ENCODE peak calls at places on chromosomes 6 and 20, in four cellular contexts. W is transverse colon, R is A673, S is mesothelial cell of epicardium. V is an unnamed sample.

GRCh38 chr6:154989457-154989856 is 5.7 kb upstream of the TIAM2 start:
- DNase-seq in S (no peak), W (no peak), R (no peak), V (no peak)

GRCh38 chr6:62652692-62653328 is 366.8 kb upstream of the KHDRBS2 start:
- DNase-seq in W (no peak), R (peak), S (no peak), V (no peak)

GRCh38 chr6:143034689-143035334 is 25.9 kb upstream of the AIG1 start:
- DNase-seq in S (no peak), R (no peak), W (peak), V (no peak)

GRCh38 chr6:168037242-168037641 is 39.8 kb downstream of the KIF25 start:
- DNase-seq in W (no peak), S (no peak), R (no peak), V (no peak)

GRCh38 chr6:149335924-149336323 is 18.4 kb downstream of the TAB2 start:
- DNase-seq in S (no peak), W (no peak), R (peak), V (no peak)

GRCh38 chr6:7282097-7282906 is 30.7 kb downstream of the SSR1 start:
- DNase-seq in W (no peak), R (no peak), S (no peak), V (no peak)

GRCh38 chr20:60137657-60138245 is 179.5 kb downstream of the CDH26 start:
- DNase-seq in R (peak), S (no peak), W (peak), V (no peak)

GRCh38 chr20:46739441-46740213 is 30.2 kb downstream of the SLC2A10 start:
- DNase-seq in S (no peak), W (no peak), R (no peak), V (no peak)

GRCh38 chr20:50303573-50304500 is 113.2 kb downstream of the CEBPB start:
- DNase-seq in R (peak), S (peak), W (peak), V (no peak)

GRCh38 chr6:21595951-21596378 is 2.4 kb downstream of the SOX4 start:
- DNase-seq in S (no peak), W (peak), R (no peak), V (no peak)

GRCh38 chr6:157223021-157223430 is 100.3 kb downstream of the TMEM242 start:
- DNase-seq in W (no peak), R (no peak), S (no peak), V (no peak)

GRCh38 chr6:80547827-80548226 is 441.4 kb downstream of the BCKDHB start:
- DNase-seq in W (no peak), S (no peak), R (no peak), V (no peak)

GRCh38 chr20:8756410-8756809 is 312.5 kb upstream of the PLCB4 start:
- DNase-seq in W (no peak), R (peak), S (no peak), V (no peak)

GRCh38 chr20:4949833-4950178 is 51.5 kb downstream of the SLC23A2 start:
- DNase-seq in S (no peak), R (peak), W (no peak), V (no peak)

GRCh38 chr6:96433950-96434349 is 87.7 kb upstream of the UFL1 start:
- DNase-seq in S (no peak), R (no peak), W (no peak), V (no peak)

GRCh38 chr20:22794200-22794599 is 209.8 kb upstream of the FOXA2 start:
- DNase-seq in R (no peak), S (no peak), W (no peak), V (no peak)

GRCh38 chr6:38215225-38215624 is 395.7 kb downstream of the ZFAND3 start:
- DNase-seq in S (no peak), W (no peak), R (no peak), V (no peak)

GRCh38 chr6:17042422-17043147 is 59.3 kb upstream of the STMND1 start:
- DNase-seq in R (peak), W (peak), S (no peak), V (no peak)

GRCh38 chr6:53361549-53362031 is 12.8 kb upstream of the ELOVL5 start:
- DNase-seq in R (no peak), W (no peak), S (no peak), V (no peak)

GRCh38 chr6:5260111-5260620 is 584 bp downstream of the LYRM4 start:
- DNase-seq in S (no peak), R (peak), W (peak), V (peak)

GRCh38 chr20:58891076-58891685 is 38.7 kb downstream of the GNAS start:
- DNase-seq in R (peak), W (peak), S (peak), V (peak)

GRCh38 chr20:58891686-58892125 is 39.2 kb downstream of the GNAS start:
- DNase-seq in R (peak), S (no peak), W (peak), V (no peak)

GRCh38 chr20:58893355-58894151 is 41.0 kb downstream of the GNAS start:
- DNase-seq in R (no peak), S (no peak), W (no peak), V (no peak)

GRCh38 chr20:58892932-58893224 is 40.4 kb downstream of the GNAS start:
- DNase-seq in W (no peak), S (no peak), R (no peak), V (no peak)

GRCh38 chr20:58892126-58892931 is 39.8 kb downstream of the GNAS start:
- DNase-seq in R (peak), W (peak), S (peak), V (peak)
- TF ChIP-seq CTCF in R (peak), W (no peak), S (no peak), V (no peak)

GRCh38 chr6:33413200-33413599 is 2.4 kb downstream of the PHF1 start:
- DNase-seq in W (no peak), R (no peak), S (no peak), V (no peak)

GRCh38 chr6:33410050-33410710 is 634 bp upstream of the PHF1 start:
- DNase-seq in W (peak), R (peak), S (peak), V (peak)

GRCh38 chr6:33411632-33412005 is 805 bp downstream of the PHF1 start:
- DNase-seq in W (no peak), R (no peak), S (no peak), V (no peak)

GRCh38 chr6:33412140-33413009 is 1.6 kb downstream of the PHF1 start:
- DNase-seq in S (no peak), R (no peak), W (no peak), V (no peak)

GRCh38 chr6:33410711-33411631 is at the start of gene PHF1:
- DNase-seq in R (peak), S (peak), W (peak), V (peak)
- TF ChIP-seq CTCF in R (no peak), S (no peak), W (no peak), V (no peak)

DNA sequence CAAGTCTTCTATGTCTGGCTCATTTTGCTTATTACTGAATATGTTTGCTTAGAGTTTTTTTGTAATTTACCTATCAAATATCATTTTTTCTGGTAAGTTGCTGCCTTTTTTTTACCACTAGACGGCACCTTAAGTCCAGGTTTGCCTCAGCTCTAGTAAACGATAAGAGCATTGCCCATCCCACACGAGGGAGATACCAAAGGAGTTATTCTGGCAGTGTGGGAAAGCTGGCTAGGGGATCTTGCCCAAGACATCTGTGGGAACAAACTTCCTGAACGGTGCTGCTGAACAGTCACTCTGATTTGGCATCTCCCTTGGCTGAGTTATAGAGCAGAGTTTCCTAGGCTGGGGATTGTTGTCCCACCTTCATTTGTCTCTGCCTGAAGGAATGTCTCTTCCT is 306.4 kb downstream of the COL12A1 start:
- DNase-seq in S (no peak), R (peak), W (no peak), V (no peak)
- TF ChIP-seq CTCF in S (no peak), R (peak), W (no peak), V (no peak)

DNA sequence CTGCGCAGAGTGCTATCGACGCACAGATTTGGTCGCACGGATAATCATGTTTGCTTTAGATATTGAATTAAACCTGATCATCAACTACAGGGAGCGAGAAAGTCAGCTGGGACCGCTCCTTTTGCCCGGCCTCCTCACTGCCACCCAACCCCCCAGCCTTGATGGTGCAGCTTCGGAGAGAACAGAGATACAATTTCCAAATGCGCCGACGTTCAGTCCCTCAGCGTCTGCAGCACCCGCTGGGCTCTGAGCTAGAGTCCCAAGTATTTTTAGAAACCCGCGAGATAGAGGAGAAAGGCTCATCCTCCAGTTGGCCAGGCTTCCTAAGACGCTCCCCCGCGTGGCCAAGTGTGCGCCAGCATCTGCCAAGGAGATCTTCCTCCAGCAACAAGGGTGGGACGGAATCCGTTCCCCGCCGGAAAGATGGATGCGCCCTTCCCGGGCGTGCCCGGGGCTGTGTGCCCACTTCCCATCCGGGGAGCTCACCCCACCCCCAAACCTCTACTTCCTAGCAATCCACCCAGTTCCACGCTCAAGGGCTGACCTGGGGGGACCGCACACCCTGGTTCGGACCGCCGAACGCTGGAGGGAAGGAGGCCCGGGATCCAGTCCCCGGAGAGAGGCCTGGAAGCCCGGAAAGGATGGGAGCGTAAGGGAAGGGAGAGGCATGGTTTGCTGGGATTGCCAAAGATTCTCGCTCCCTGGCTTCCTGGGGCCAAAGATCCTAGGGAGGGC is 4.1 kb downstream of the NKX2-2 start:
- DNase-seq in S (no peak), W (no peak), R (peak), V (no peak)
- TF ChIP-seq CTCF in S (no peak), W (no peak), R (peak), V (no peak)

GRCh38 chr6:106976270-106976669 is 1.7 kb upstream of the CD24 start:
- DNase-seq in S (no peak), R (no peak), W (peak), V (no peak)

GRCh38 chr6:106974999-106975698 is 620 bp upstream of the CD24 start:
- DNase-seq in S (peak), R (peak), W (peak), V (peak)

GRCh38 chr6:106981901-106982300 is 7.4 kb upstream of the CD24 start:
- DNase-seq in W (no peak), S (no peak), R (no peak), V (no peak)

GRCh38 chr6:106975699-106976032 is 1.1 kb upstream of the CD24 start:
- DNase-seq in W (no peak), R (no peak), S (no peak), V (no peak)

DNA sequence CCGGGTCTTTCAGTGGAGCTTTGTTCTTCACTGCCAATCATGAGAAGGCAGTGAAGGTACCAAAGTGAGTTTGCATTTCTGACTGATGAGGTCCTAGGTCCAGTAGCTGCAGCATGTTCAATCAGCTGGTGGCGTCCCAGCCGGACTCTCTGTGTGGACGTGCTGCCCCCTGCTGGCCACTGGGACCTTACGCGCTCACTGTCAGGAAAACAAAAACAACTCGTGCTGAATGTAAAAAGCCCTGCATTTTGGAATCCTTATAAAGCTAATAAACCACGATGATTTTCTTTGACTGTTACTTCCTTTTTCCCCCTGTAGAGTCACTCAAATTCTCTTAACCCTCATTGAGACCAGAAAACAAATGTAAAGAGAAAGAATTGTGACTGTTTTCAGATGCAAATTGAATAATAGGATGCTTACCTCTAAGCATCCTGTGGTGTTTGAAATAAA is 4.9 kb upstream of the CD24 start:
- DNase-seq in S (peak), R (peak), W (peak), V (peak)
- TF ChIP-seq CTCF in S (peak), R (peak), W (peak), V (peak)

GRCh38 chr6:136791296-136792065 is 796 bp downstream of the MAP3K5 start:
- DNase-seq in R (peak), W (peak), S (no peak), V (no peak)

GRCh38 chr6:136793348-136793747 is 1.1 kb upstream of the MAP3K5 start:
- DNase-seq in S (no peak), W (no peak), R (no peak), V (no peak)

GRCh38 chr6:136792066-136792944 is at the start of gene MAP3K5:
- DNase-seq in S (peak), R (peak), W (peak), V (peak)

GRCh38 chr6:136790411-136791295 is 1.6 kb downstream of the MAP3K5 start:
- DNase-seq in R (no peak), S (no peak), W (no peak), V (no peak)

DNA sequence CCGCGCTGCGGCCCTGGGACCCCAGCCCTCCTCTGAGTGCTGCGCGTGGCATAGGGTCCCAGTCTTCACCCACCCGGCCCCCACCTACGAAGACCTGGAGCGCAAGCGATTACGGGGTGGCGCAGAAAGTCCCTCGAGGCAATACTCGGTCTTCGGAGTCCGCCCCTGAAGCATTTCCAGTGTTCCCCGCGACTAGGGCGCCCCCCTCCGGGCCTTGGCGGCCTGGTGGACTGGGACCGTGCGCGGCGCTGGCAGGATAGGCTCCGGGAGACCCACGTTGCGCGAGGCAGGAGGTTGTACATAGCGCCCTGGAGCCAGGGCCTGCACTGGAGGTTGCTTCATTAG is 640 bp upstream of the MAP3K5 start:
- DNase-seq in S (peak), R (peak), W (peak), V (peak)
- TF ChIP-seq CTCF in S (peak), R (peak), W (peak), V (peak)

DNA sequence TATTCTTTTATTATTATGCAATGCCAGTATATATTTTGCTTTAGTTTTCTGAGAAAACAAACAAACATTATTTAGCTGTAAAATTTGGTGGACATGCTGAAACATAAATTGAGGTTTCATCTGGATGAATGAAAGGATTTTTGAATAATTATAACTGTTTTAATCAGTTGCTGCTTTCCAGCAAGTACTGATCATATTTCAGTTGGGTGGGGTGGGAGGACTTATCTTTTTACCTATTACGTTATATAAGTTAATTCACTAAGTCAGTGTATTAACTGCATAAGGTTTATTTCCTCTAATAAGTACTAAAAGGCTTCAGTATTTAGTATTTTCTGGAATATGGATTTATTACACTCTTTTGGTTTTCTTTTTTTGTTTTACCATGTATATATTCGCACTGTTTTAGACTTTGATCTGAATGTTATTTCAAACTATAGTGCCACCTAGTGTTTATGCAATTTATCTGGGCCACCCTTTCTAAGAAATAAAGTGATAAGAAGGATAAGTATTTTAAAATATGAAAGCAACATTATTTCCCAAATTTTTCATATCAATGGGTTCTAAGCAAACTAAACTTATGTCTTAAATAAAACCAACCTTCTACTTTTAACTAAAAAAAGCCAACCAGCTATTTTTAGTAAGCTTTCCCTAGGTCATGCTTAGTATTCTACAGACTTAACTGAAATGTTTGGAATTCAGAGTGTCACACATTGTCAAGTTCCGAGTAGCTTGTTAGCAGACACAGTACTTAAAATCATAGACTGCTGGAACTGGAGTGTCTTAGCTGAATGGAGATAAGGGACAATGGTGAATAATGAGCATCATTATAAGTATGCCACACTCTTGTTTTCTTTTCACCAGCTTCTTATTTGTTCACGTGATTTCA is 105.4 kb upstream of the MCHR2 start:
- DNase-seq in W (no peak), R (peak), S (no peak), V (no peak)
- TF ChIP-seq CTCF in W (peak), R (peak), S (peak), V (peak)

GRCh38 chr6:41682056-41682477 is 43.8 kb downstream of the MDFI start:
- DNase-seq in R (peak), S (peak), W (peak), V (peak)

GRCh38 chr6:41682966-41683459 is 44.7 kb downstream of the MDFI start:
- DNase-seq in S (no peak), W (no peak), R (peak), V (no peak)

GRCh38 chr6:41683460-41684310 is 45.4 kb downstream of the MDFI start:
- DNase-seq in S (peak), R (peak), W (peak), V (peak)

GRCh38 chr6:41684311-41685182 is 46.3 kb downstream of the MDFI start:
- DNase-seq in W (no peak), S (no peak), R (no peak), V (no peak)

DNA sequence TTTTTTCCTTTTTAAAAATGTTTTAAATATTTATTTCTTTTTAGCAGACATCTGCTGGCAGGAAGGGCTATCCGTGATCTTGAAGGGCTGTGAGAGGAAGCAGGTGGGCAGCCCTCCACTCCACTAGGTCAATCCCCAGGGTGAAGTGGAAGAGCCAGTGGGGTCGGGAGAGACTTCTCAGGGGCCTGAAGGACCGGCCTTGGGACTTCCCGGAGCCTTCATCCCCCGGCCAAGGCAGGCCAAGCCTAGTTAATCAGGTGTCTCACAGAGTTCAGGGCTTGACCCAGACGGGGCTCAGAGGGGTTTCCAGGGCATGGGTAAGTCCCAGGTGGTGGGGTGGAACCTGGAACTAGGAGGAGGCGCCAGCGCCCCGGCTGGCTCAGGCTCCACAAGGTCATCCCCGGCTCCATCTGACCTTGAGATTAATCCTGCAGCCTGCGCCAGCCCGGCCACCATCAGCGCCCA is 44.3 kb downstream of the MDFI start:
- DNase-seq in S (no peak), R (no peak), W (no peak), V (no peak)
- TF ChIP-seq CTCF in S (no peak), R (no peak), W (no peak), V (no peak)

DNA sequence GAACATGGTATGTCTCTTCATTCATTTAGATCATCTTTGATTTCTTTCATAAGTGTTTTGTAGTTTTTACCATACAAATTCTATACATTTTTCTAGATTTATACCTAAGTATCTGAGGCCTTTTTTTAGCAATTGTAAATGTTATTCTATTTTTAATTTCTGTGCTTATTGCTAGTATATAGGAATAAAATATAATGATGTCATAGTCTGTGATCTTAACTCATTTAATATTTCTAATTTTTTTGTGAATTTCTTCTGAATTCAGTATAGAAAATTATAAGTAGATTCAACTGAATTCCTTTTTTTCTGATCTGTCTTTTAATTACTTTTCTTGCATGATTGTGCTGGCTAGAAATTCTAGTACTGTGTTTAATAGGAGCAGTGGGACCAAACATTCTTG is 520.6 kb downstream of the NKAIN2 start:
- DNase-seq in R (no peak), W (no peak), S (no peak), V (no peak)
- TF ChIP-seq CTCF in R (no peak), W (no peak), S (no peak), V (no peak)

V was measured in progenitor cell of endocrine pancreas.